ENCODE peak calls at places on chromosome 9, in six cellular contexts. Z is adrenal gland, J is prostate gland, V is dorsolateral prefrontal cortex, Y is A549, C is breast epithelium. G is an unnamed sample.

GRCh38 chr9:101536938-101537337 is 3.3 kb downstream of the RNF20 start:
- DNase-seq in Z (no peak), Y (no peak), V (no peak), J (no peak), C (no peak), G (no peak)

GRCh38 chr9:110712955-110713354 is 44.4 kb downstream of the MUSK start:
- DNase-seq in V (no peak), Y (no peak), C (no peak), Z (no peak), J (no peak), G (no peak)

GRCh38 chr9:13718086-13718485 is 438.6 kb upstream of the MPDZ start:
- DNase-seq in C (no peak), V (no peak), Y (no peak), J (no peak), Z (no peak), G (no peak)

GRCh38 chr9:88258587-88258986 is 120.3 kb upstream of the SPATA31C2 start:
- DNase-seq in Y (no peak), Z (peak; percentile 56), V (no peak), C (peak; percentile 50), J (peak; percentile 65), G (no peak)

GRCh38 chr9:129111143-129111761 is at the start of gene PTPA:
- DNase-seq in Z (peak; percentile 92), Y (peak; percentile 82), V (peak; percentile 80), C (peak; percentile 76), J (peak; percentile 68), G (peak; percentile 71)

GRCh38 chr9:30575218-30575617 is 1809.2 kb upstream of the ACO1 start:
- DNase-seq in V (no peak), C (no peak), Z (no peak), Y (no peak), J (no peak), G (no peak)

GRCh38 chr9:125428515-125429467 is 167.2 kb downstream of the GAPVD1 start:
- DNase-seq in C (no peak), V (no peak), J (no peak), Y (no peak), Z (no peak), G (no peak)

GRCh38 chr9:135345775-135346433 is 133.7 kb upstream of the PPP1R26 start:
- DNase-seq in Z (no peak), Y (no peak), C (no peak), V (peak; percentile 65), J (no peak), G (no peak)

GRCh38 chr9:20980713-20981481 is 50.5 kb downstream of the HACD4 start:
- DNase-seq in Y (no peak), J (peak; percentile 11), Z (peak; percentile 62), C (no peak), V (no peak), G (no peak)

GRCh38 chr9:95363051-95363841 is 45.7 kb upstream of the FANCC start:
- DNase-seq in Y (no peak), J (no peak), C (no peak), V (no peak), Z (no peak), G (no peak)

GRCh38 chr9:110908894-110909293 is 129.4 kb downstream of the LPAR1 start:
- DNase-seq in J (no peak), Y (no peak), Z (no peak), V (no peak), C (no peak), G (no peak)

GRCh38 chr9:14173730-14174129 is 140.2 kb downstream of the NFIB start:
- DNase-seq in V (no peak), J (no peak), Z (no peak), Y (no peak), C (no peak), G (no peak)

GRCh38 chr9:131677445-131678180 is 62.3 kb downstream of the RAPGEF1 start:
- DNase-seq in V (no peak), J (no peak), Y (no peak), C (no peak), Z (no peak), G (no peak)

GRCh38 chr9:23229764-23230434 is 596.1 kb downstream of the ELAVL2 start:
- DNase-seq in C (no peak), Y (no peak), V (no peak), Z (no peak), J (no peak), G (no peak)

GRCh38 chr9:88923653-88924284 is 67.5 kb upstream of the S1PR3 start:
- DNase-seq in Z (peak; percentile 57), C (no peak), V (no peak), J (no peak), Y (no peak), G (no peak)

GRCh38 chr9:116494815-116495634 is 192.1 kb upstream of the TRIM32 start:
- DNase-seq in J (no peak), V (no peak), Z (peak; percentile 61), C (no peak), Y (no peak), G (no peak)

GRCh38 chr9:8078641-8079140 is 279.1 kb upstream of the DMAC1 start:
- DNase-seq in Y (no peak), J (no peak), Z (no peak), C (no peak), V (no peak), G (no peak)

GRCh38 chr9:93080406-93080805 is 15.6 kb upstream of the CARD19 start:
- DNase-seq in J (no peak), C (no peak), Z (no peak), Y (no peak), V (peak; percentile 16), G (no peak)

GRCh38 chr9:129712595-129713524 is 40.0 kb downstream of the PTGES start:
- DNase-seq in J (no peak), Z (no peak), C (no peak), V (no peak), Y (no peak), G (no peak)

GRCh38 chr9:107251756-107252322 is 31.2 kb upstream of the RAD23B start:
- DNase-seq in J (no peak), C (no peak), Z (no peak), Y (no peak), V (no peak), G (peak; percentile 34)
- H3K27ac ChIP-seq in J (no peak overlapping the region), C (peak overlapping the region; percentile 46), Z (no peak overlapping the region), Y (no peak overlapping the region), V (no peak overlapping the region), G (peak overlapping the region; percentile 47)

DNA sequence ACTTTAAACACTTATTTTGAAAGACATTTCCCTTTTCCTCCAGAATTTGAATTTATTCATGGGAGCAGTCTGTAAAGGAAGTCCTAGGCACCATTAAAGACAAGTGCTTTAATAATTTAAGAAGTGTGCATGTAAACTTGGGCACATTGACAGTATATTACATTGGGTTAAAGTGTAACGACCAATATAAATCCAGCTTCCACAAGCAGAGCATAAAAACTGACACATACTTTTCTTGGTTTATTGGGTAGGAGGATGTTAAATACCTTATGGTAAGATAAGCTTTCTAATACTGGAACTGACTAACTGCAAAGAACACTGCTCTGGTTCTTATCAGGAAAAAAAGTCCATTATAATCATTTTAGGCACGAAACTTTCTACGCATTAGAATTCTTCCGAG is 1.1 kb upstream of the ENTREP1 start:
- DNase-seq in J (no peak), C (no peak), Y (no peak), Z (no peak), V (no peak), G (no peak)
- H3K4me3 ChIP-seq in J (no peak overlapping the region), C (no peak overlapping the region), Y (no peak overlapping the region), Z (no peak overlapping the region), V (peak overlapping the region; percentile 66), G (peak overlapping the region; percentile 64)

DNA sequence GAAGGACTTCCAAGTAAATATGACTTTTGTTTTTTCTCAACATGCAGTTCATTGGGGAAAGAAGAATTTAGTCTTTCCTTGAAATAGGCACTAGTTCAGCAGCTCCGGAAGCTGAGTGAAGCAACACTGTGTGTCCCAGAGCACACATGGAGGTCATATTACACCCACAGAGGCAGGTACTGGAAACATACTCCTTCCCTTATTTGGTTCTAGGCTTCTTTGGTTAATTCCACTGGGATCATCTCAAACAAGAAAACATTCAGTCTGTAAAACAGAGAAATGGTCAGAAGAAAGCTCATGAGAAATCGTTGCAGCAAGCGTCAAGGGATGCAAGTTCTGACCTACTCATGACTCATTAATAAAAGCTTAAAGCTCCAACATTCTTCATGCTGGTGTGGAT is 175.1 kb upstream of the PCSK5 start:
- DNase-seq in J (no peak), V (no peak), C (no peak), Z (no peak), Y (no peak), G (no peak)
- H3K27ac ChIP-seq in J (no peak overlapping the region), V (no peak overlapping the region), C (no peak overlapping the region), Z (no peak overlapping the region), Y (no peak overlapping the region), G (no peak overlapping the region)

DNA sequence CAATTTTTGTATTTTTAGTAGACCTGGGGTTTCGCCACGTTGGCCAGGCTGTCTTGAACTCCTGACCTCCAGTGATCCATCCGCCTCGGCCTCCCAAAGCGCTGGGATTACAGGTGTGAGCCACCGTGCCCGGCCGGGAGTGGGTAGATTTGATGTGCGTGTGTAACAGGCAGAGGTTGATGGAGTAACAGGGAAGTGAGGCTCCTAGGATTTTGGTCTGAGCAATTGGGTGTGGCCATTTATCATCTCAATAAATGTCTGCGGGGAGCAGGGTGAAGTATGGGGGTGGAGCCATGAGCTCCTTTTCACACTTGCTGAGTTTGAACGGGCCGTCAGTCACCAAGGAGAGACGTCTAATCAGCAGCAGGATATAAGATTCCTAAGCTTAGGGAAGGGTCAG is 1.2 kb upstream of the REXO4 start:
- DNase-seq in J (no peak), C (no peak), Y (no peak), Z (no peak), V (no peak), G (no peak)
- H3K4me3 ChIP-seq in J (no peak overlapping the region), C (peak overlapping the region; percentile 88), Y (no peak overlapping the region), Z (no peak overlapping the region), V (peak overlapping the region; percentile 87), G (no peak overlapping the region)

GRCh38 chr9:126860757-126861466 is 473 bp downstream of the ZBTB34 start:
- DNase-seq in J (no peak), V (no peak), Y (no peak), C (no peak), Z (peak; percentile 60), G (no peak)
- H3K27ac ChIP-seq in J (peak overlapping the region; percentile 93), V (peak overlapping the region; percentile 86), Y (peak overlapping the region; percentile 98), C (peak overlapping the region; percentile 93), Z (peak overlapping the region; percentile 81), G (peak overlapping the region; percentile 97)

DNA sequence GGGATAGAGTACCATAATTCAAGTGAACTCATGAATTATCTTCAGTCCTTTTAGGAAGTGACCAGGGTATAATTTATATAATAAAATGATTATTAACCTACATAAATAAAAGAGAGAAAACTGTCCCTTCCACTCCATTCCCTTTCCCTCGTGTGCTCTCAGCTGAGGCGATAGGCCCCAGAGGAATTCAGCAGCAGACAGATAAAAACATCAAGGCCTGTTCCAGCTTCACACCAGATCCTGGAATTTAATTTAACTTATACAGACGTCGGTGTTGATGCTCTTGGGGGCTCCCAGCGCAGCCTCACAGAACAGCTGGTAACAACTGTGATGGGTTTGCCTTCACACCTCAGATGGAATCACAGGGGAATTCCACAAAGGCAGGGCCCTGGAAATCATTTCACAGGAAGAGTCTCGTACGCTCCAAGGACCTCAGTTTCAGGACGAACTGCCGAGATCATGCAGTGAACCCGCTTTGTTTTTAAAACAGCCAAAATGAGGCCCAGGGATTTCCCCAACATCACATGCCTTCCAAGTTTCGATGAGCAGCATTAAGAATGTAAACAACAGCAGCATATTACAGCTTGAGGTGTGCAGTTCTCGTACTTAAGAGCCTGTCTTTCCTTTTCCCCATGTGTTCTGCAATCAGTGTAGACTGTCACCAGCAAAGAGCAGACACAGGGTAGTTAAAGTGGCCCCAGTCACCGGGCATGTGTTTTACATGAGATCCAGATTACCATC is 73.6 kb upstream of the ALDH1B1 start:
- DNase-seq in J (no peak), Y (no peak), Z (no peak), V (no peak), C (no peak), G (no peak)
- H3K4me3 ChIP-seq in J (no peak overlapping the region), Y (no peak overlapping the region), Z (no peak overlapping the region), V (no peak overlapping the region), C (peak overlapping the region; percentile 34), G (no peak overlapping the region)